ENCODE peak calls at places on chromosome 21, in six cellular contexts. S is thoracic aorta, F is colonic mucosa, B is neural progenitor cell, U is dorsolateral prefrontal cortex, E is OCI-LY7. Y is an unnamed sample.

GRCh38 chr21:34593423-34593822 is 21.5 kb downstream of the RCAN1 start:
- DNase-seq in S (no peak), F (no peak), B (no peak), U (no peak), E (no peak), Y (no peak)

GRCh38 chr21:27268290-27268689 is 301.4 kb upstream of the ADAMTS5 start:
- DNase-seq in S (no peak), F (no peak), B (no peak), U (no peak), E (no peak), Y (no peak)

GRCh38 chr21:33229099-33229775 is 501 bp upstream of the IFNAR2 start:
- DNase-seq in S (no peak), F (no peak), B (no peak), U (no peak), E (no peak), Y (no peak)

GRCh38 chr21:36260030-36260787 is 59.8 kb upstream of the MORC3 start:
- DNase-seq in S (no peak), F (peak; percentile 69), B (peak; percentile 37), U (no peak), E (peak; percentile 79), Y (no peak)

GRCh38 chr21:35138665-35139381 is 89.7 kb upstream of the RUNX1 start:
- DNase-seq in S (no peak), F (no peak), B (no peak), U (no peak), E (peak; percentile 58), Y (peak; percentile 13)

GRCh38 chr21:16195476-16195875 is 465.7 kb downstream of the USP25 start:
- DNase-seq in S (no peak), F (no peak), B (no peak), U (no peak), E (no peak), Y (no peak)

GRCh38 chr21:25567472-25567871 is 39.8 kb downstream of the MRPL39 start:
- DNase-seq in S (no peak), F (no peak), B (no peak), U (no peak), E (no peak), Y (no peak)

GRCh38 chr21:14600569-14601308 is 54.6 kb upstream of the SAMSN1 start:
- DNase-seq in S (no peak), F (no peak), B (no peak), U (no peak), E (no peak), Y (no peak)

GRCh38 chr21:36089946-36090345 is 20.1 kb downstream of the CBR1 start:
- DNase-seq in S (no peak), F (no peak), B (no peak), U (no peak), E (no peak), Y (no peak)

GRCh38 chr21:34916446-34916845 is 132.7 kb downstream of the RUNX1 start:
- DNase-seq in S (no peak), F (no peak), B (no peak), U (no peak), E (no peak), Y (no peak)

GRCh38 chr21:33286076-33286475 is 19.9 kb downstream of the IL10RB start:
- DNase-seq in S (no peak), F (no peak), B (no peak), U (no peak), E (no peak), Y (no peak)

GRCh38 chr21:15278279-15278678 is 213.5 kb upstream of the NRIP1 start:
- DNase-seq in S (no peak), F (no peak), B (no peak), U (no peak), E (no peak), Y (no peak)

GRCh38 chr21:41928621-41929220 is 25.1 kb downstream of the C2CD2 start:
- DNase-seq in S (no peak), F (no peak), B (no peak), U (no peak), E (peak; percentile 51), Y (peak; percentile 75)

GRCh38 chr21:26550357-26550756 is 22.7 kb downstream of the CYYR1 start:
- DNase-seq in S (no peak), F (no peak), B (no peak), U (no peak), E (no peak), Y (no peak)

GRCh38 chr21:28334407-28334806 is 658.3 kb downstream of the LTN1 start:
- DNase-seq in S (no peak), F (no peak), B (no peak), U (no peak), E (peak; percentile 82), Y (no peak)

DNA sequence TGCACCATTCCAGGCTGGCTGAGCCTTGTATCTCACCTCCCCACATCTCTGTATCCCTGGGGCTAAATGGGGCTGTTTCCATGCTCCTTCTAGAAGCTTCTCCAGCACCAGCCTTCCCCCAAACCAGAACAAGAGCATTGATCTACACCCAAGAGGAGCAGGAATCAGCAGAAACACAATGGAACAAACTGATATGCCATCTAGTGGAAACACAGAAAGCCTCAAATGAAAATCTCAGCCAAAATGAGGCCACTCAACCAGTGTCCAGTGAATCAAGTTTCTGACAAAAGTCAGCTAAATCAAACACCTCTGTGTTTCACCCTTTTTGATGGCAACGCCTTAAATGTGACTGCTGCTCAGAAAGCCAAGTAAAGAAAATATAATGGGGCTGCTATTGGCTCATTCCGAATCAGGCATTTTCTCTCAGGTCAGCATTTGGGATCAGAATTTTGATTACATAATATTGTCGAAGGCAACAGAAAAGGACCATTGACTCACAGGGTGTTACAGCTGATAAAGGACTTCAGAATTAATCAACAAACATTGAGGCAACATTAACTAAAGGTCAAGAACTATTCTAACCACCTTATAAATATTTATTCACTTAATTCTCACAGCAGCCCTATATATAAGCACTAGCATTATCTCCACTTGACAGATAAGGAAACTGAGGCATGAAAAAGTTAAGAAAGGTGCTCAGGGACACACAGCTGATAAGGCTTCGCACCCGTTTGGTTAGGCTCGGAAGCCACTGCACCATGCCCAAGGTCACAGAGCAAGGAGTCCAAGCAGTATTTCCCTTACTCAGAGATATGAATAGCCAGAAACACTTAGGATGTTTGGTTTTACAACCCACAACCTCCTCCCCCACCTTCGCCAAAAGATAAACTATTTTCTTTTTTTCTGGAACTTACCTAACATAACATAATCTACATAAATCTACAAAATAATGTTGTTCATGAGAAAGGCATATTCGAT is 85.8 kb upstream of the KCNJ15 start:
- DNase-seq in S (no peak), F (no peak), B (no peak), U (no peak), E (no peak), Y (no peak)
- TF ChIP-seq CTCF in S (no peak), F (no peak), B (no peak), U (no peak), E (peak; percentile 10), Y (no peak)

GRCh38 chr21:44650973-44651675 is 3.3 kb downstream of the KRTAP12-4 start:
- DNase-seq in S (no peak), F (no peak), B (no peak), U (no peak), E (no peak), Y (no peak)

GRCh38 chr21:44656868-44657267 is 864 bp upstream of the KRTAP12-3 start:
- DNase-seq in S (no peak), F (no peak), B (no peak), U (no peak), E (no peak), Y (no peak)

GRCh38 chr21:44653123-44653522 is 1.3 kb downstream of the KRTAP12-4 start:
- DNase-seq in S (no peak), F (no peak), B (no peak), U (no peak), E (peak; percentile 7), Y (no peak)

GRCh38 chr21:44654576-44654950 is at the start of gene KRTAP12-4:
- DNase-seq in S (no peak), F (no peak), B (no peak), U (no peak), E (no peak), Y (no peak)

GRCh38 chr21:44653656-44654575 is 543 bp downstream of the KRTAP12-4 start:
- DNase-seq in S (no peak), F (no peak), B (no peak), U (no peak), E (no peak), Y (no peak)
- H3K4me3 ChIP-seq in S (no peak overlapping the region), F (no peak overlapping the region), B (no peak overlapping the region), U (no peak overlapping the region), E (no peak overlapping the region), Y (no peak overlapping the region)

DNA sequence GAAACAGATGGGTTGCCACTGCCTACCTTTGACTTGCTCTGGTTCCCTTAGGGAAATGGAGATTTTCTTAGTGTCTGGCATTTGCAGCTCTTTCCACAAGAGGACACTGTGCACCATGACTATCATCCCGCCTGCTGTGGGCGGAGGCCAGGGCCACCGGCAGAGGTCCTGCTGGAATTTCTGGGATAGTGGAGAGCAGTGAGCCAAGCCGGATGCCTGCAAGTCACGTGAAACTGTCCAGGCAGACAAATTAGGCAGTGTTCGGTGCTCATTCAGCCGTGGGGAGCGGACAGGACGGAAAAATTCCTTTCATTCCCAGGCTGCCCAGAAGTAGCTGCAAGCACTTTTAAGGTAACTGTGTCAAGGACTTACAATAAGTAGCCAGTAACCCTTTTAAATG is 43.4 kb downstream of the IGSF5 start:
- DNase-seq in S (no peak), F (peak; percentile 75), B (peak; percentile 91), U (peak; percentile 66), E (no peak), Y (no peak)
- TF ChIP-seq CTCF in S (peak; percentile 51), F (peak; percentile 69), B (peak; percentile 91), U (peak; percentile 63), E (no peak), Y (no peak)

DNA sequence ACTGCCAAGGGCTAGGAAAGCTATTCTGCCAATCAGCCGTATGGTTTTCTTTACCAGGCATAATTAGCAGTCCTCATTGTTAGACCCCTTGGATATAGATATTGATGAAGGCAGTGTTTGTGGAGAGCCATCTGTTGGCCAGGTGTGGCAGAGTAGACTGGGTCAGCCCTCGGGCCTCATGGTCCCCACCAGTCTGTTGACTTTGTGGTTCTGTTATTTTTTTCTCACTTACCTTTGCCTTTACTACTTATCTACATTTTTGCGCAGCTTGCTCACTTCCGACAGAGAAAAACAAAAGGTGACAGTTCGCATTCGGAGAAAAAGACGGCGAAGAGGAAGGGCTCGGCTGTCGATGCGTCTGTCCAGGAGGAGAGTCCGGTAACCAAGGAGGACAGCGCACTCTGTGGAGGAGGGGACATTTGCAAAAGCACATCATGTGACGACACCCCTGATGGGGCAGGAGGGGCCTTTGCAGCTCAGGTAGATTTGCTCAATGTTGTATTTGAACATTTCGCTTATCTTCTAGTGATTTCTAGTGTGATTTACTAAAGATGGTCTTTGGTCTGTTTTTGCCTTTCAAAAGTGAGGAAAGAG is 2.3 kb downstream of the PCNT start:
- DNase-seq in S (no peak), F (no peak), B (no peak), U (no peak), E (no peak), Y (no peak)
- H3K4me3 ChIP-seq in S (no peak overlapping the region), F (no peak overlapping the region), B (peak overlapping the region; percentile 99), U (peak overlapping the region; percentile 97), E (peak overlapping the region; percentile 86), Y (no peak overlapping the region)

GRCh38 chr21:30463713-30464112 is 16.5 kb downstream of the KRTAP19-1 start:
- DNase-seq in S (no peak), F (no peak), B (peak; percentile 39), U (no peak), E (peak; percentile 6), Y (no peak)
- TF ChIP-seq CTCF in S (peak; percentile 20), F (no peak), B (peak; percentile 69), U (peak; percentile 32), E (peak; percentile 73), Y (no peak)

Y was measured in GM12864.